ENCODE peak calls at places on chromosomes 12 and 14, in seven cellular contexts. B, S, I, Q, P, O and F are unnamed samples.
A peak's percentile ranks its signal among the peaks of the same experiment; 100 is the strongest.

GRCh38 chr12:57086951-57087688 is 1.8 kb upstream of the NAB2 start:
- DNase-seq in B (peak; percentile 90), S (peak; percentile 77), I (peak; percentile 93), Q (peak; percentile 78), P (no peak), O (peak; percentile 86), F (no peak)

GRCh38 chr12:1204581-1205121 is 213.6 kb downstream of the ERC1 start:
- DNase-seq in B (peak; percentile 31), S (peak; percentile 27), I (no peak), Q (no peak), P (peak; percentile 56), O (peak; percentile 30), F (no peak)

GRCh38 chr14:96808619-96809405 is 11.6 kb downstream of the VRK1 start:
- DNase-seq in B (no peak), S (no peak), I (no peak), Q (no peak), P (no peak), O (no peak), F (no peak)

GRCh38 chr14:79587875-79588274 is 623.4 kb downstream of the DIO2 start:
- DNase-seq in B (no peak), S (no peak), I (no peak), Q (no peak), P (peak; percentile 1), O (no peak), F (no peak)

GRCh38 chr12:55929306-55929791 is 1.6 kb upstream of the DGKA start:
- DNase-seq in B (no peak), S (no peak), I (no peak), Q (no peak), P (peak; percentile 70), O (no peak), F (no peak)

GRCh38 chr14:74647834-74648361 is 35.9 kb upstream of the LTBP2 start:
- DNase-seq in B (no peak), S (no peak), I (no peak), Q (no peak), P (no peak), O (peak; percentile 57), F (no peak)

GRCh38 chr12:126772171-126772864 is 1494.7 kb upstream of the TMEM132C start:
- DNase-seq in B (peak; percentile 76), S (peak; percentile 68), I (peak; percentile 2), Q (no peak), P (peak; percentile 83), O (peak; percentile 39), F (no peak)

GRCh38 chr12:3099146-3099545 is 22.0 kb downstream of the TSPAN9 start:
- DNase-seq in B (no peak), S (no peak), I (no peak), Q (no peak), P (no peak), O (no peak), F (no peak)

GRCh38 chr12:104549820-104550480 is 93.2 kb downstream of the CHST11 start:
- DNase-seq in B (peak; percentile 69), S (peak; percentile 52), I (peak; percentile 29), Q (no peak), P (no peak), O (peak; percentile 55), F (no peak)

DNA sequence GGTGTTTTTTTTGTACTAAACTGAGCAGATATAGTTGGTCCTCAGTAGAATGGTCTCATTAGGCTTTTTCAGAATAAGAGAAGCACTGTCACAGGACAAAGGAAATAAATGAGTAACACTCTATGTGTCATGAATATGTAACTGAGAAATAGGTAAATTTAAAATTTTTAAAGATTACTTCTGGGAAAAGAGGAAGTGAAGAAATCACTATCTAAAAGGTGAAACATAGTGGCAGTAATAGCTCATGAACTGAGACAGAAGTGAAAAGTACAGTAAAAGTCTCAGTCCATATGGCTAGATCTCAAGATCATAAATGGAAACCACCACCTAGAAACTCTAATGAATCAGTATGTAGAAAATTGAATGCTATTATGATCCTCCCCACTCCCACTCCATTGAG is 89.3 kb upstream of the TTC7B start:
- DNase-seq in B (no peak), S (no peak), I (no peak), Q (no peak), P (peak; percentile 31), O (no peak), F (no peak)
- H3K4me1 ChIP-seq in B (no peaks in the 10 kb centered on the region), S (no peaks in the 10 kb centered on the region), I (no peaks in the 10 kb centered on the region), Q (peaks cover 5% of the 10 kb centered on the region), P (peaks cover 8% of the 10 kb centered on the region), O (no peaks in the 10 kb centered on the region), F (no peaks in the 10 kb centered on the region)

GRCh38 chr12:38907171-38907923 is 2.0 kb upstream of the CPNE8 start:
- DNase-seq in B (no peak), S (no peak), I (no peak), Q (no peak), P (no peak), O (peak; percentile 37), F (no peak)
- H3K9ac ChIP-seq in B (no peak overlapping the region), S (peak overlapping the region; percentile 80), I (no peak overlapping the region), Q (no peak overlapping the region), P (peak overlapping the region; percentile 93), O (peak overlapping the region; percentile 46), F (peak overlapping the region; percentile 95)

DNA sequence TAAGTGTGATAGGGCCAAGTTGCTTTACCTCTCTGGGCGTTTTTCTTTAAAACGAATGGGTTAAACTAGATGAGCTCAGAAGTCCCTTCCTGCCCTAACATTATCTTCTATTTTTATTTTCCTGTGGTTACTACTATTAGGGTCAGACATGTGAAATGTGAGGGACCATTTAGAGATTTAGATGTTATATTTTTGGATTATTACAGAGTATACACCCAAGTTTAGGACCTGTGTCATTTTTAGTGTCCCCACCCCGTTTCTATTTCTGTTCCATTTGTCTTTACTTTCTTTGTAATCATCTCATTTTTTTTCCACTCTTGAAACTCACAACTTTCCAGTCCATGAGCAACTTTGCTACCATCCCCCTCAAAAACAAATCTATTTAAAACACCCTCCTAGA is 56.3 kb downstream of the SLC4A8 start:
- DNase-seq in B (no peak), S (no peak), I (no peak), Q (no peak), P (peak; percentile 23), O (no peak), F (no peak)
- H3K4me1 ChIP-seq in B (no peaks in the 10 kb centered on the region), S (no peaks in the 10 kb centered on the region), I (peaks cover 2% of the 10 kb centered on the region), Q (no peaks in the 10 kb centered on the region), P (peaks cover 19% of the 10 kb centered on the region), O (no peaks in the 10 kb centered on the region), F (no peaks in the 10 kb centered on the region)

DNA sequence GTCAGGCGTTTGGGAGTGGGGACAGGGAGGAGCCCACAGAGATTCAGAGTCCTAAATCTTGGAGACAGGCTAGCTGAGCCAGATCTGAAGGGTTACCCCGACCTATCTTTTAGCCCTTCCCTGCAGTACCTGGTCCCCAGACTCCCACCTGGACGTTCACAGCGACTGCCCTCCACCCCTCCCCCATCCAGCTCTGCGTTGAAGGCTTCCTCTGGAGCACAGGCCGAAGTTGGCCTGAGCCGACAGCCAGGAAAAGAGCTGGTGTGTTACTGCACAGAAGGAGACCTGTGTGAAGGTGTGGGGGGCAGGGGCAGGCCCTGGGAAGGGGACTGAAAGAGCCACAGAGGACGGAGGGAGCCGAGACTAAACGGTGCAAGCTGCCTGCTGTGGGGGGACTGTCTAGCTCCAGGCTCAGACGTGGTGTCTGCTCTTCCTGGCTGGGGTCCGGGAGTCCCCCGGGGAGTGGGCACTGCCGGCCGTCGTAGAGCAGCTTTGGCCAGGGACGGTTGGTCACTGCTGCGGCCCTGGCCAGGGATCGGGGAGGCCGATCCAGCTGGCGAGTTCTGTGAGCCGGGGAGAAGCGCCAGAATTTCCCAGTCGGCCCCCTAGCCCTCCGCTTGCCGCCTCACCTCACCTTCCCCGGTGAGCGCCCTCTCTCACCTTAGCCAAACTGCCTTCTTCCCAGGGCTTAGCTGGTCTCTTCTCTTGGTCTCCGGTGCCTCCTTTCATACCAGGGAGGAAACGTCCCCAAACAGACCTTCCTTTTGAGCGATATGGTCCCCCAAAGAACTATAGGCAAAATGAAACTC is 869 bp upstream of the COL2A1 start:
- DNase-seq in B (no peak), S (no peak), I (no peak), Q (no peak), P (no peak), O (no peak), F (no peak)
- H3K9ac ChIP-seq in B (no peak overlapping the region), S (no peak overlapping the region), I (no peak overlapping the region), Q (peak overlapping the region; percentile 93), P (no peak overlapping the region), O (no peak overlapping the region), F (peak overlapping the region; percentile 62)

DNA sequence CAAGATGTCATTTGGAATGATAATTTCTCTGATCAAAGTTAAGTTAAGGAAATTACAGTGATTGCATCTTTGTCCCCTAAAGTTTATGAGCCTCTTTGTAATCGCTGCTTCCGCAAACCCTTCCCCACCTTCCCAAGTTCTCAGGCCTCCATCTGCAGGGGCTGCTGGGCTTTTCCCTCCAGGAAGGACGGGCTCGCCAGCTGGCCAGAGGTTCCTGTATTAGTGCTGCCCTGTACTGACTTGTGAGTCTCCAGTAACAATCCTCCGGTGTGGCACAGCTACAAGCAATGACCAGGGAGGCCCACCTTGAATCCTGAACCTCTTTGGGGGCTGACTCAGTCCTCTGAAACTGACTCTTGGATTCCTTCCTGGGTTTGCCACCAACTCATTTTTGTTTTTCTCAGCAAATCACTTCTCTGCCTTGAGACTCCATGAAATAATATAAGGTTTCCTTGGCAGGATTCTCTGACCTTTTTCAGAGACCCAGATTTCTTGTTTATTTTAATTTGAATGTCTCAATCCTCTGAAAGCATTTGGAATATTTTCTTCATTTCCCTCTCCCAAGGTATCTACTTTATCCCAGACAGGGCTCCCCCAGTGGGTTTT is 398.7 kb downstream of the ZFP36L1 start:
- DNase-seq in B (peak; percentile 62), S (peak; percentile 47), I (peak; percentile 63), Q (no peak), P (no peak), O (no peak), F (no peak)
- H3K4me1 ChIP-seq in B (peaks cover 34% of the 10 kb centered on the region), S (peaks cover 49% of the 10 kb centered on the region), I (peaks cover 39% of the 10 kb centered on the region), Q (peaks cover 57% of the 10 kb centered on the region), P (peaks cover 27% of the 10 kb centered on the region), O (peaks cover 20% of the 10 kb centered on the region), F (peaks cover 4% of the 10 kb centered on the region)

DNA sequence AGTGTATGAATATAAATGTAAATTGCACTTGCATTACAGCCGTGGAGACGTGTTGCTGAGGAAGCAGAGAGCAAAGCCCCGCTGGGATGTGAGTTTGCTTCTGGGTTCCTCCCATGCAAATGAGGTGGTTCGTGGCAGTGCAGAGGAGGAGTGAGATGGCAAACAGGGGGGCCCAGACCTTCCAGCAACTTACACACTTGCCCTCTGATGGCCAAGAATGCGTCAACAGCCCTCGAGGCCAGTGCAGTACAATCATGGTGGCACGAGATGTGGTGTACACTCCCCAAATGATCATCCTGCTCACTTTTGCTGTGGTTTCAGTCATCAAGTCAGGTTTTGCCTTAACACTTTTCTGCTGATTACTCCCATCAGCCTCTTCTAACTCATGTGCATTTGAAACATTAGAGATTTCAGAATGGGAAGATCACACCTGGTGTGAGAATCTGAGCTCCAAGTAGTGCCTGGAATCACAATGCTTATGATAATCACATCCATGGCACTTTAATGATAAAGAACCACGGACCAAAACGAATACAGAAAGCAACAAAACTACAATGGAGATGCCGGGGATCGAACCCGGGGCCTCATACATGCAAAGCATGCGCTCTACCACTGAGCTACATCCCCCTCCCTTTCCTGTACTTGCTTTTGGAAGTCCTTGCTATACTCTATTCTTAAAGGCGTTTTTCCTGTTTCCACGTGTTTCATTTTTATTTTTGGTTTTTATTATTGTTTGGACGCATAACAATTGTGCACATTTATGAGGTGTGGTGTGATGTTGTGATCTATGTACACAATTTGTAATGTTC is 7.0 kb upstream of the UBC start:
- DNase-seq in B (peak; percentile 56), S (peak; percentile 41), I (peak; percentile 66), Q (no peak), P (peak; percentile 97), O (peak; percentile 74), F (no peak)
- H3K9ac ChIP-seq in B (no peak overlapping the region), S (peak overlapping the region; percentile 19), I (peak overlapping the region; percentile 51), Q (no peak overlapping the region), P (peak overlapping the region; percentile 94), O (peak overlapping the region; percentile 58), F (peak overlapping the region; percentile 63)